ENCODE peak calls at places on chromosomes 13 and 19, in five cellular contexts. Y, V, O, A and S are unnamed samples.

GRCh38 chr19:34832581-34833112 is 59.6 kb upstream of the ZNF599 start:
- DNase-seq in Y (no peak), V (no peak), O (no peak), A (peak; percentile 63), S (no peak)

GRCh38 chr13:22897571-22898314 is 283.0 kb upstream of the SGCG start:
- DNase-seq in Y (no peak), V (no peak), O (no peak), A (peak; percentile 62), S (no peak)

GRCh38 chr13:101757446-101758039 is 305.1 kb downstream of the ITGBL1 start:
- DNase-seq in Y (no peak), V (no peak), O (no peak), A (no peak), S (no peak)

GRCh38 chr13:60654405-60654804 is 257.4 kb downstream of the TDRD3 start:
- DNase-seq in Y (no peak), V (no peak), O (no peak), A (no peak), S (peak; percentile 59)

GRCh38 chr13:67217914-67218313 is 12.2 kb downstream of the PCDH9 start:
- DNase-seq in Y (no peak), V (no peak), O (no peak), A (no peak), S (no peak)

GRCh38 chr19:4831351-4832340 is at the start of gene TICAM1:
- DNase-seq in Y (peak; percentile 84), V (peak; percentile 85), O (peak; percentile 56), A (peak; percentile 96), S (peak; percentile 80)

GRCh38 chr13:97322740-97323342 is 100.7 kb downstream of the MBNL2 start:
- DNase-seq in Y (no peak), V (no peak), O (no peak), A (no peak), S (no peak)

GRCh38 chr19:9552902-9553301 is 14.5 kb upstream of the ZNF426 start:
- DNase-seq in Y (no peak), V (no peak), O (no peak), A (no peak), S (no peak)

GRCh38 chr19:29664753-29665214 is 477 bp upstream of the PLEKHF1 start:
- DNase-seq in Y (no peak), V (no peak), O (no peak), A (no peak), S (no peak)

GRCh38 chr19:459724-460511 is 915 bp downstream of the SHC2 start:
- DNase-seq in Y (peak; percentile 89), V (no peak), O (peak; percentile 85), A (peak; percentile 94), S (peak; percentile 69)

GRCh38 chr13:96089749-96090239 is at the start of gene HS6ST3:
- DNase-seq in Y (no peak), V (peak; percentile 58), O (no peak), A (peak; percentile 79), S (peak; percentile 73)

GRCh38 chr13:37899753-37900152 is 30.2 kb upstream of the TRPC4 start:
- DNase-seq in Y (no peak), V (no peak), O (no peak), A (no peak), S (no peak)

GRCh38 chr19:16153582-16154336 is 10.3 kb downstream of the HSH2D start:
- DNase-seq in Y (no peak), V (no peak), O (no peak), A (no peak), S (no peak)

GRCh38 chr13:98990701-98991100 is 12.8 kb upstream of the DOCK9 start:
- DNase-seq in Y (no peak), V (no peak), O (no peak), A (no peak), S (no peak)

GRCh38 chr13:113906566-113906965 is 42.7 kb upstream of the GAS6 start:
- DNase-seq in Y (no peak), V (no peak), O (peak; percentile 39), A (peak; percentile 46), S (peak; percentile 23)

GRCh38 chr13:20446900-20447299 is 78.8 kb downstream of the CRYL1 start:
- DNase-seq in Y (no peak), V (no peak), O (no peak), A (no peak), S (no peak)

GRCh38 chr13:112012004-112012704 is 54.8 kb upstream of the SOX1 start:
- DNase-seq in Y (no peak), V (no peak), O (peak; percentile 52), A (peak; percentile 85), S (peak; percentile 49)

GRCh38 chr13:114019367-114019766 is 45.5 kb upstream of the C13orf46 start:
- DNase-seq in Y (no peak), V (no peak), O (no peak), A (peak; percentile 83), S (no peak)

DNA sequence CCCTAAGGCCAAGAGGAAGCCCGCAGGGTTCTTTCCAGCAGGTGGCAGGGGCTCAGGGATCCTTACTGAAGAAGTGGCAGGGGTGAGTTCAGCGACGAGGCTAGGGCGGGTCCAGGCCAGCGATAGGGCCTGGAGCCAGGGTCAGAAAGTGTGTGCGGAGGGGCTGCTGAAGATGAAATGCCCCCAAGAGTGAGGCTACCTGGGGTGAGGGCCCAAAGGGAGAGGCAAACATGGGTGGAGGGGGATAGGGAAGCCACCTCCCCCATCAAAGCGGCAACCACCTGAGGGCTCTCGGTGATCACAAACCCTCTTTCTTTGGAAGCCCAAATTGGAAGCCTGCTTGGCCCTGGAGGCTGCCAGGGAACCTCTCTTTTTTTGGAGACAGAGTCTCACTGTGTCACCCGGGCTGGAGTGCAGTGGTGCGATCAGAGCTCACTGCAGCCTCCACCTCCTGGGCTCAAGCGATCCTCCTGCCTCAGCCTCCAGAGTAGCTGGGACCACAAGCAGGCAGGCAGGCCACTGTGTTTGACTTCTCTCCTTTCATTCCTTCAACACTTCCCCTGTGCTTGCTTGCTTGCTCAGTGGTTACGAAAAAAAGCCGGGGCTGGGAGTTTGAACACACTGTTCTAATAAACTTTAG is 1.2 kb upstream of the ATP8B3 start:
- DNase-seq in Y (no peak), V (no peak), O (no peak), A (peak; percentile 20), S (no peak)
- TF ChIP-seq POLR2AphosphoS5 in Y (no peak), V (no peak), O (no peak), A (no peak), S (no peak)

GRCh38 chr19:18278521-18279265 is 2.7 kb downstream of the JUND start:
- DNase-seq in Y (no peak), V (no peak), O (no peak), A (no peak), S (peak; percentile 52)

GRCh38 chr19:18279266-18279515 is 2.2 kb downstream of the JUND start:
- DNase-seq in Y (no peak), V (no peak), O (no peak), A (no peak), S (no peak)

GRCh38 chr19:18280247-18281081 is 958 bp downstream of the JUND start:
- DNase-seq in Y (peak; percentile 93), V (peak; percentile 85), O (peak; percentile 76), A (peak; percentile 96), S (peak; percentile 84)

GRCh38 chr19:18281082-18282020 is at the start of gene JUND:
- DNase-seq in Y (peak; percentile 99), V (peak; percentile 98), O (peak; percentile 97), A (peak; percentile 100), S (peak; percentile 99)

DNA sequence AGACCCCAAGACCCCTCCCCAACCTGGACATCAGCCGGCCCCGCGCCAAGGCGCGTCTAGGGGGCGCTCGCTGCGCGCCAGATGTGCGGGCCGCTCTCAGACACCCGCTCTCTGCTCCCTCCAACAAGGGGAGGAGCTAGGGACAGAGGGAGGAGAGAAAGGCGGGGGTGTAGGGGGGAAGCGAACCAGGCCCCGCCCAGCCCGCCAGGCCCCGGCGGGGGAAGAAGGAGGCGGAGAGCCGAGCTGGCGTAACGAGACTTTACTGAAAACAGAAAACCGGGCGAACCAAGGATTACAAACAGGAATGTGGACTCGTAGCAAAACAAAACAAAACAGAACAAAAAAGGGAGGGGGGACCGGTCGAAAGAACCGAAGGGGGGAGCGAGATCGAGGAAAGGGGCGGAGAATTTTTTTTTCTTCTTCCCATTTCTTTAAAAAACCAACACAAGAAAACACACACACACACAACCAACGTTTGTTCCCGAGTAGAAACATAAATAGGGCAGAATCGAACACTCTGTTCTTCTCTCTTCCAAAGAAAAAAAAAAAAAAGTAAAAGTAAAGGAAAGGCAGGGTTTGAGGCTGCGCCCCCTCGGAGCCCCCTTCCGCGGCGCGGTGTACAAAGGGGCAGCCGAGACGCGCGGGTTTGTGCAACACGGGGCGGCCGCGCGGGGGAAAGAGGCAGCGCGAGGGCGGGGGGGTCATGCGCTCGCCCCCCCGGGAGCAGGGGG is 1.7 kb downstream of the JUND start:
- DNase-seq in Y (peak; percentile 97), V (peak; percentile 93), O (peak; percentile 93), A (peak; percentile 96), S (peak; percentile 92)
- TF ChIP-seq EP300 in Y (no peak), V (no peak), O (no peak), A (peak; percentile 13), S (peak; percentile 20)

DNA sequence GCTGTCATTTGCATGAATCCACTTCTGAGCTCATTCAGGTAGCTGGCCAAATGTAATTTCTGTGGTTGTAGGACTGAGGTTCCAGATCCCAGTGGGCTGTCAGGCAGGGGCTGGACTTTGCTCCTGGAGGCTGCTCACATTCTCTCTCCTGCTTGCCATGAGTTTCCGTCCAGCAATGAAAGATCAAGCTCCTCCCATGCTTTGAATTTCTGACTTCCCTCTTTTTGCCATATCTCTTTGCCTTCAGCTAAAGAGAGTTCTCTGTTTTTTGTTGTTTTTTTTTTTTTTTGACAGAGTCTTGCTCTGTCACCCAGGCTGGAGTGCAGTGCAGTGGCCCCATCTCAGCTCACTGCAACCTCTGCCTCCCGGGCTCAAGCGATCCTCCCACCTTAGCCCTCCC is 76.9 kb downstream of the ING1 start:
- DNase-seq in Y (no peak), V (no peak), O (no peak), A (no peak), S (no peak)
- H3K9me3 ChIP-seq in Y (no peaks in the 10 kb centered on the region), V (peaks cover 11% of the 10 kb centered on the region), O (peaks cover 1% of the 10 kb centered on the region), A (peaks cover 9% of the 10 kb centered on the region), S (peaks cover 30% of the 10 kb centered on the region)

GRCh38 chr13:109782823-109783411 is 3.5 kb downstream of the IRS2 start:
- DNase-seq in Y (no peak), V (no peak), O (no peak), A (peak; percentile 87), S (no peak)

GRCh38 chr13:109780880-109781383 is 5.5 kb downstream of the IRS2 start:
- DNase-seq in Y (no peak), V (no peak), O (no peak), A (no peak), S (no peak)

GRCh38 chr13:109782066-109782822 is 4.1 kb downstream of the IRS2 start:
- DNase-seq in Y (no peak), V (no peak), O (no peak), A (peak; percentile 87), S (no peak)

GRCh38 chr13:109779876-109780516 is 6.4 kb downstream of the IRS2 start:
- DNase-seq in Y (no peak), V (no peak), O (no peak), A (no peak), S (no peak)

DNA sequence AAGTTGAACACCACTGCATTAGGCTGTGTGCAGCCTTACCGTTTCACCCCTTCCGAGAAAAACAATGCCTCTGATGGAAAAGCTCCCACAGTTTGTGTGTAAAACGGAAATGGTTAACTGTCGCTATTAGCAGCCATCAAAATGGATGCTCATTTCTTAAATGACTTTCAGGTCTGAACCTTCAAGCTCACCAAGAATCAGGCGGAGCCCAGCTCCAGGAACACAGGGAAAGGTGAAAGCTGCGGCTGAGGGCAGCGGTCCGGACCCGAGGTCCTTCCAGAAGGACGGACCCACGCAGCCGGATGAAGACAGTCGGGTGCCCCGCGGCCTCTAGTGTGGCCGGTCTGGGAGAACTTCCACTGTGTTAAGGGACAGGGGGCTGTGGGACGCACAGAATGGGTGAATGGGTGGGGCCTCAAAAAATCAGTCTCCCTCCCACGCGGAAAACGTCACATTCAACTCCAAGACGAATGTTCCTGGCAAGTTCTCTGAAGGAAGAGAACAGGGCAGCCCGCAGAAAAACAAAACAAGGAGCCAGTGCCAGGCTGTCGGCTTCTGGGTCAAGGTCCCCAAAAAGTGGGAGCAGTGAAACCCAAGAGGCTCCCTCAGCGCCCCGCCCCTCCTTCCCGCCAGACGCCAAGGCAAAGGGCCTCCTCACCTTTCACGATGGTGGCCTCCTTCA is 4.9 kb downstream of the IRS2 start:
- DNase-seq in Y (no peak), V (no peak), O (no peak), A (peak; percentile 63), S (peak; percentile 47)
- TF ChIP-seq POLR2AphosphoS5 in Y (no peak), V (no peak), O (no peak), A (no peak), S (no peak)